ENCODE peak calls at places on chromosomes 7 and 10, in five cellular contexts. One of them, this sample, is unnamed.

GRCh38 chr7:155857141-155857540 is 44.9 kb upstream of the SHH start:
- DNase-seq in WTC11: no peak
- DNase-seq in OCI-LY7: no peak
- DNase-seq in glutamatergic neuron: no peak
- DNase-seq in left ventricle myocardium inferior: no peak
- DNase-seq in this sample: no peak

GRCh38 chr10:98636921-98637329 is 190.2 kb upstream of the HPS1 start:
- DNase-seq in left ventricle myocardium inferior: no peak
- DNase-seq in glutamatergic neuron: no peak
- DNase-seq in WTC11: no peak
- DNase-seq in OCI-LY7: no peak
- DNase-seq in this sample: no peak

GRCh38 chr7:108004220-108005142 is 1.5 kb upstream of the LAMB1 start:
- DNase-seq in WTC11: peak
- DNase-seq in glutamatergic neuron: peak
- DNase-seq in OCI-LY7: no peak
- DNase-seq in left ventricle myocardium inferior: no peak
- DNase-seq in this sample: peak

GRCh38 chr7:149845257-149845980 is 7.2 kb downstream of the ZNF862 start:
- DNase-seq in OCI-LY7: no peak
- DNase-seq in glutamatergic neuron: no peak
- DNase-seq in left ventricle myocardium inferior: no peak
- DNase-seq in WTC11: no peak
- DNase-seq in this sample: no peak

GRCh38 chr10:35442592-35442991 is 106.3 kb downstream of the CCNY start:
- DNase-seq in left ventricle myocardium inferior: no peak
- DNase-seq in WTC11: no peak
- DNase-seq in OCI-LY7: no peak
- DNase-seq in glutamatergic neuron: no peak
- DNase-seq in this sample: no peak

GRCh38 chr10:126058507-126058906 is 162.1 kb downstream of the FANK1 start:
- DNase-seq in glutamatergic neuron: peak
- DNase-seq in WTC11: no peak
- DNase-seq in left ventricle myocardium inferior: no peak
- DNase-seq in OCI-LY7: no peak
- DNase-seq in this sample: no peak

GRCh38 chr10:72808001-72808400 is 85.5 kb upstream of the OIT3 start:
- DNase-seq in glutamatergic neuron: no peak
- DNase-seq in left ventricle myocardium inferior: no peak
- DNase-seq in WTC11: no peak
- DNase-seq in OCI-LY7: no peak
- DNase-seq in this sample: no peak

GRCh38 chr7:143384148-143384547 is 3.0 kb downstream of the ZYX start:
- DNase-seq in left ventricle myocardium inferior: no peak
- DNase-seq in WTC11: no peak
- DNase-seq in OCI-LY7: no peak
- DNase-seq in glutamatergic neuron: no peak
- DNase-seq in this sample: peak

GRCh38 chr10:32954080-32954479 is 4.0 kb downstream of the ITGB1 start:
- DNase-seq in glutamatergic neuron: no peak
- DNase-seq in WTC11: no peak
- DNase-seq in left ventricle myocardium inferior: no peak
- DNase-seq in OCI-LY7: no peak
- DNase-seq in this sample: no peak

GRCh38 chr7:131557521-131558385 is 1.3 kb upstream of the PODXL start:
- DNase-seq in WTC11: peak
- DNase-seq in glutamatergic neuron: peak
- DNase-seq in OCI-LY7: no peak
- DNase-seq in left ventricle myocardium inferior: peak
- DNase-seq in this sample: peak

GRCh38 chr10:63323930-63324854 is 141.6 kb downstream of the JMJD1C start:
- DNase-seq in left ventricle myocardium inferior: no peak
- DNase-seq in WTC11: no peak
- DNase-seq in glutamatergic neuron: no peak
- DNase-seq in OCI-LY7: no peak
- DNase-seq in this sample: no peak

GRCh38 chr7:27784399-27785053 is 44.6 kb downstream of the TAX1BP1 start:
- DNase-seq in glutamatergic neuron: no peak
- DNase-seq in left ventricle myocardium inferior: no peak
- DNase-seq in OCI-LY7: peak
- DNase-seq in WTC11: no peak
- DNase-seq in this sample: no peak

GRCh38 chr7:29342761-29343160 is 148.2 kb downstream of the CHN2 start:
- DNase-seq in OCI-LY7: no peak
- DNase-seq in left ventricle myocardium inferior: no peak
- DNase-seq in glutamatergic neuron: no peak
- DNase-seq in WTC11: no peak
- DNase-seq in this sample: no peak

GRCh38 chr10:3655528-3655927 is 129.5 kb downstream of the KLF6 start:
- DNase-seq in OCI-LY7: peak
- DNase-seq in left ventricle myocardium inferior: no peak
- DNase-seq in glutamatergic neuron: no peak
- DNase-seq in WTC11: no peak
- DNase-seq in this sample: no peak

GRCh38 chr7:66146701-66147100 is 32.1 kb downstream of the CRCP start:
- DNase-seq in left ventricle myocardium inferior: no peak
- DNase-seq in OCI-LY7: no peak
- DNase-seq in glutamatergic neuron: no peak
- DNase-seq in WTC11: no peak
- DNase-seq in this sample: no peak

GRCh38 chr10:124792998-124793352 is 1.3 kb upstream of the EEF1AKMT2 start:
- DNase-seq in left ventricle myocardium inferior: no peak
- DNase-seq in WTC11: no peak
- DNase-seq in glutamatergic neuron: no peak
- DNase-seq in OCI-LY7: no peak
- DNase-seq in this sample: no peak

GRCh38 chr10:49115015-49115795 is at the start of gene VSTM4:
- DNase-seq in OCI-LY7: no peak
- DNase-seq in glutamatergic neuron: peak
- DNase-seq in left ventricle myocardium inferior: peak
- DNase-seq in WTC11: peak
- DNase-seq in this sample: no peak

GRCh38 chr10:99579971-99580370 is 40.3 kb downstream of the SLC25A28 start:
- DNase-seq in glutamatergic neuron: no peak
- DNase-seq in left ventricle myocardium inferior: no peak
- DNase-seq in WTC11: no peak
- DNase-seq in OCI-LY7: no peak
- DNase-seq in this sample: no peak

GRCh38 chr10:114868801-114869200 is 47.2 kb downstream of the FHIP2A start:
- DNase-seq in WTC11: no peak
- DNase-seq in left ventricle myocardium inferior: no peak
- DNase-seq in OCI-LY7: no peak
- DNase-seq in glutamatergic neuron: no peak
- DNase-seq in this sample: no peak

GRCh38 chr10:131155903-131156285 is 155.6 kb downstream of the TCERG1L start:
- DNase-seq in glutamatergic neuron: no peak
- DNase-seq in WTC11: no peak
- DNase-seq in left ventricle myocardium inferior: no peak
- DNase-seq in OCI-LY7: no peak
- DNase-seq in this sample: no peak

GRCh38 chr7:10300557-10300956 is 673.1 kb upstream of the PHF14 start:
- DNase-seq in OCI-LY7: peak
- DNase-seq in WTC11: no peak
- DNase-seq in glutamatergic neuron: no peak
- DNase-seq in left ventricle myocardium inferior: no peak
- DNase-seq in this sample: no peak

GRCh38 chr10:34228066-34228465 is 587.0 kb downstream of the PARD3 start:
- DNase-seq in glutamatergic neuron: no peak
- DNase-seq in left ventricle myocardium inferior: no peak
- DNase-seq in WTC11: no peak
- DNase-seq in OCI-LY7: no peak
- DNase-seq in this sample: no peak

GRCh38 chr10:11181996-11182395 is 164.3 kb downstream of the CELF2 start:
- DNase-seq in OCI-LY7: no peak
- DNase-seq in WTC11: no peak
- DNase-seq in glutamatergic neuron: no peak
- DNase-seq in left ventricle myocardium inferior: peak
- DNase-seq in this sample: no peak

GRCh38 chr10:102040305-102040704 is 15.7 kb downstream of the ARMH3 start:
- DNase-seq in WTC11: no peak
- DNase-seq in left ventricle myocardium inferior: no peak
- DNase-seq in glutamatergic neuron: no peak
- DNase-seq in OCI-LY7: no peak
- DNase-seq in this sample: no peak

GRCh38 chr7:17546206-17546998 is 247.9 kb downstream of the AHR start:
- DNase-seq in glutamatergic neuron: no peak
- DNase-seq in WTC11: no peak
- DNase-seq in OCI-LY7: no peak
- DNase-seq in left ventricle myocardium inferior: no peak
- DNase-seq in this sample: no peak

GRCh38 chr7:787332-788240 is 44.7 kb upstream of the SUN1 start:
- DNase-seq in glutamatergic neuron: no peak
- DNase-seq in left ventricle myocardium inferior: no peak
- DNase-seq in WTC11: peak
- DNase-seq in OCI-LY7: no peak
- DNase-seq in this sample: peak
- TF ChIP-seq CTCF in glutamatergic neuron: no peak
- TF ChIP-seq CTCF in left ventricle myocardium inferior: no peak
- TF ChIP-seq CTCF in WTC11: no peak
- TF ChIP-seq CTCF in OCI-LY7: no peak
- TF ChIP-seq CTCF in this sample: no peak

DNA sequence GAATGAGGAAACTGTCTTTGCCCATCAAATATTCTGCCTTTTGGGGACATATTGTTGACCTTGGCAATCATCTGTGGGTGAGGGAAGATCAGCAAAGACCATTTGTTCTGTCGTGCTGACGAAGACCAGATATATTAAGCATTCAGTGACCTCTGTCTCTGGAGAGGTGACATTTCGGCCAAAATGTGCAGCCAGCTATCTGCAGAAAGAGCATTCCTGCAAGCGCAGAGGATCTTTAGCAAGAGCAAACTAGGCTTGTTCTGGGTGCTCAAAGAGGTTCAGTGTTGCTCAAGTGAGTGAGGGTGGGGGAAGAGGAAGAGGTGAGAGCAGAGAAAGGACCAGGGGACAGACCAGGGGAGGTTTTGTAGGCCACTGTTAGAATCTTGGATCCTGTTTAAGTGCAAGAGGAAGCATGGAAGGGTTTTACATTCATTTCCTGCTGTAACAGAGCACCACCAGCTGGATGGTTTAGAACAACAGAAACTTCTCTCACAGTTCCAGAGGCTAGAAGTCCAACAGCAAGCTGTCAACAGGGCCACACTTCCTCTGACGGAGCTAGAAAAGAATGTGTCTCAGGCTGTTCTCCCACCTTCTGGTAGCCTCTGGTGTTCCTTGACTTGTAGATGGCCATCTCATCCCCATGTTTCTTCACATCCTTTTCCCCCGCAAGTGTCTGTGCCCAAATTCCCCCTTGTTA is 11.2 kb downstream of the C10orf120 start:
- DNase-seq in WTC11: no peak
- DNase-seq in left ventricle myocardium inferior: peak
- DNase-seq in glutamatergic neuron: no peak
- DNase-seq in OCI-LY7: no peak
- DNase-seq in this sample: no peak
- TF ChIP-seq CTCF in WTC11: no peak
- TF ChIP-seq CTCF in left ventricle myocardium inferior: peak
- TF ChIP-seq CTCF in glutamatergic neuron: no peak
- TF ChIP-seq CTCF in OCI-LY7: no peak
- TF ChIP-seq CTCF in this sample: no peak

GRCh38 chr7:75033826-75034225 is 39.8 kb downstream of the RCC1L start:
- DNase-seq in WTC11: no peak
- DNase-seq in left ventricle myocardium inferior: no peak
- DNase-seq in OCI-LY7: no peak
- DNase-seq in glutamatergic neuron: no peak
- DNase-seq in this sample: no peak

GRCh38 chr7:75028299-75028698 is 45.3 kb downstream of the RCC1L start:
- DNase-seq in left ventricle myocardium inferior: no peak
- DNase-seq in OCI-LY7: no peak
- DNase-seq in glutamatergic neuron: no peak
- DNase-seq in WTC11: no peak
- DNase-seq in this sample: no peak

GRCh38 chr7:75038508-75038907 is 35.1 kb downstream of the RCC1L start:
- DNase-seq in OCI-LY7: peak
- DNase-seq in glutamatergic neuron: no peak
- DNase-seq in WTC11: no peak
- DNase-seq in left ventricle myocardium inferior: no peak
- DNase-seq in this sample: no peak

GRCh38 chr7:75033064-75033463 is 40.5 kb downstream of the RCC1L start:
- DNase-seq in WTC11: peak
- DNase-seq in glutamatergic neuron: no peak
- DNase-seq in left ventricle myocardium inferior: no peak
- DNase-seq in OCI-LY7: no peak
- DNase-seq in this sample: no peak
- TF ChIP-seq CTCF in WTC11: peak
- TF ChIP-seq CTCF in glutamatergic neuron: no peak
- TF ChIP-seq CTCF in left ventricle myocardium inferior: no peak
- TF ChIP-seq CTCF in OCI-LY7: peak
- TF ChIP-seq CTCF in this sample: no peak

GRCh38 chr7:116454377-116454776 is 45.2 kb upstream of the CAV2 start:
- DNase-seq in glutamatergic neuron: no peak
- DNase-seq in left ventricle myocardium inferior: no peak
- DNase-seq in WTC11: no peak
- DNase-seq in OCI-LY7: no peak
- DNase-seq in this sample: no peak

GRCh38 chr7:116455009-116455408 is 44.5 kb upstream of the CAV2 start:
- DNase-seq in left ventricle myocardium inferior: no peak
- DNase-seq in WTC11: no peak
- DNase-seq in glutamatergic neuron: no peak
- DNase-seq in OCI-LY7: no peak
- DNase-seq in this sample: no peak

GRCh38 chr7:116449441-116449840 is 50.1 kb upstream of the CAV2 start:
- DNase-seq in OCI-LY7: no peak
- DNase-seq in left ventricle myocardium inferior: no peak
- DNase-seq in glutamatergic neuron: no peak
- DNase-seq in WTC11: no peak
- DNase-seq in this sample: no peak

GRCh38 chr7:116449950-116450349 is 49.6 kb upstream of the CAV2 start:
- DNase-seq in WTC11: no peak
- DNase-seq in OCI-LY7: no peak
- DNase-seq in left ventricle myocardium inferior: no peak
- DNase-seq in glutamatergic neuron: no peak
- DNase-seq in this sample: no peak

GRCh38 chr7:116451958-116452729 is 47.4 kb upstream of the CAV2 start:
- DNase-seq in glutamatergic neuron: no peak
- DNase-seq in left ventricle myocardium inferior: no peak
- DNase-seq in OCI-LY7: no peak
- DNase-seq in WTC11: no peak
- DNase-seq in this sample: no peak
- TF ChIP-seq CTCF in glutamatergic neuron: no peak
- TF ChIP-seq CTCF in left ventricle myocardium inferior: peak
- TF ChIP-seq CTCF in OCI-LY7: no peak
- TF ChIP-seq CTCF in WTC11: no peak
- TF ChIP-seq CTCF in this sample: no peak

GRCh38 chr7:80334908-80335307 is 177.0 kb downstream of the GNAT3 start:
- DNase-seq in OCI-LY7: no peak
- DNase-seq in glutamatergic neuron: no peak
- DNase-seq in WTC11: no peak
- DNase-seq in left ventricle myocardium inferior: no peak
- DNase-seq in this sample: no peak
- TF ChIP-seq CTCF in OCI-LY7: no peak
- TF ChIP-seq CTCF in glutamatergic neuron: no peak
- TF ChIP-seq CTCF in WTC11: no peak
- TF ChIP-seq CTCF in left ventricle myocardium inferior: peak
- TF ChIP-seq CTCF in this sample: no peak

GRCh38 chr7:5428470-5429252 is 5.0 kb upstream of the TNRC18 start:
- DNase-seq in glutamatergic neuron: peak
- DNase-seq in OCI-LY7: no peak
- DNase-seq in left ventricle myocardium inferior: peak
- DNase-seq in WTC11: peak
- DNase-seq in this sample: no peak
- TF ChIP-seq CTCF in glutamatergic neuron: peak
- TF ChIP-seq CTCF in OCI-LY7: no peak
- TF ChIP-seq CTCF in left ventricle myocardium inferior: no peak
- TF ChIP-seq CTCF in WTC11: no peak
- TF ChIP-seq CTCF in this sample: no peak

This sample was measured in kidney.